ENCODE peak calls at places on chromosome 16, in eight cellular contexts. M is ascending aorta, S is Panc1, O is adrenal gland, W is A549, R is OCI-LY7, H is breast epithelium, G is fibroblast of villous mesenchyme. C is an unnamed sample.

GRCh38 chr16:71426069-71426879 is 15.6 kb downstream of the TLE7 start:
- DNase-seq in M (no peak), W (peak), O (peak), G (peak), S (peak), R (no peak), H (no peak), C (peak)

GRCh38 chr16:86343733-86344585 is 166.4 kb upstream of the FOXF1 start:
- DNase-seq in G (peak), R (no peak), M (no peak), W (no peak), H (no peak), S (no peak), O (peak), C (no peak)

GRCh38 chr16:71648921-71649320 is 22.9 kb downstream of the MARVELD3 start:
- DNase-seq in W (peak), O (no peak), S (no peak), R (peak), G (no peak), H (no peak), M (no peak), C (no peak)

GRCh38 chr16:17196526-17196925 is 274.2 kb downstream of the XYLT1 start:
- DNase-seq in O (no peak), G (no peak), W (no peak), H (no peak), S (no peak), R (no peak), M (no peak), C (no peak)

GRCh38 chr16:64910351-64910750 is 211.5 kb downstream of the CDH11 start:
- DNase-seq in M (peak), O (peak), G (peak), W (no peak), S (no peak), R (no peak), H (no peak), C (peak)

GRCh38 chr16:2298621-2299020 is 30.7 kb upstream of the RNPS1 start:
- DNase-seq in G (no peak), M (no peak), S (no peak), O (no peak), W (no peak), R (no peak), H (no peak), C (no peak)

GRCh38 chr16:35911899-35912298 is 2452.5 kb downstream of the TP53TG3F start:
- DNase-seq in G (no peak), S (no peak), W (no peak), O (no peak), H (no peak), M (no peak), R (no peak), C (no peak)

GRCh38 chr16:30041841-30042240 is 10.8 kb upstream of the TLCD3B start:
- DNase-seq in O (peak), S (no peak), W (no peak), H (no peak), M (no peak), R (peak), G (peak), C (peak)

GRCh38 chr16:69035375-69035774 is 70.1 kb upstream of the HAS3 start:
- DNase-seq in G (no peak), R (no peak), O (no peak), W (no peak), H (no peak), M (no peak), S (no peak), C (no peak)

GRCh38 chr16:89171216-89172170 is at the start of gene CDH15:
- DNase-seq in R (peak), M (peak), O (peak), W (peak), G (peak), S (peak), H (peak), C (peak)

GRCh38 chr16:638034-638543 is 2.0 kb upstream of the METTL26 start:
- DNase-seq in H (no peak), S (no peak), W (no peak), O (peak), M (no peak), R (no peak), G (no peak), C (no peak)
- H3K4me3 ChIP-seq in H (no peak), S (no peak), W (no peak), O (no peak), M (no peak), R (no peak), G (no peak), C (no peak)

GRCh38 chr16:59410451-59410850 is 676.3 kb upstream of the GOT2 start:
- DNase-seq in H (no peak), O (no peak), S (no peak), M (no peak), W (no peak), R (no peak), G (no peak), C (no peak)

GRCh38 chr16:59412275-59412841 is 678.2 kb upstream of the GOT2 start:
- DNase-seq in H (no peak), O (no peak), G (no peak), W (peak), M (no peak), R (no peak), S (peak), C (no peak)
- TF ChIP-seq CTCF in H (no peak), O (no peak), G (peak), W (peak), M (no peak), R (peak), S (peak), C (peak)

GRCh38 chr16:21704733-21705132 is 41.0 kb downstream of the OTOA start:
- DNase-seq in O (no peak), R (no peak), G (no peak), W (no peak), H (no peak), M (no peak), S (no peak), C (no peak)

GRCh38 chr16:21702259-21702658 is 38.5 kb downstream of the OTOA start:
- DNase-seq in S (no peak), R (no peak), H (no peak), M (no peak), G (no peak), W (no peak), O (no peak), C (no peak)

GRCh38 chr16:21703589-21704174 is 39.9 kb downstream of the OTOA start:
- DNase-seq in M (no peak), H (no peak), S (no peak), W (no peak), R (no peak), O (no peak), G (no peak), C (no peak)

GRCh38 chr16:21703156-21703555 is 39.4 kb downstream of the OTOA start:
- DNase-seq in H (no peak), W (no peak), M (no peak), G (no peak), S (no peak), O (no peak), R (no peak), C (no peak)

GRCh38 chr16:21704266-21704665 is 40.5 kb downstream of the OTOA start:
- DNase-seq in S (no peak), W (no peak), R (no peak), G (no peak), O (no peak), M (no peak), H (no peak), C (no peak)
- H3K4me3 ChIP-seq in S (no peak), W (no peak), R (no peak), G (no peak), O (no peak), M (no peak), H (no peak), C (no peak)

GRCh38 chr16:658679-659571 is 9.0 kb upstream of the RHOT2 start:
- DNase-seq in G (no peak), M (no peak), H (no peak), O (no peak), S (no peak), W (no peak), R (no peak), C (no peak)
- TF ChIP-seq CTCF in G (no peak), M (no peak), H (no peak), O (no peak), S (no peak), W (no peak), R (no peak), C (no peak)

GRCh38 chr16:567362-568256 is 804 bp downstream of the NHLRC4 start:
- DNase-seq in R (no peak), H (no peak), O (no peak), S (no peak), W (no peak), M (no peak), G (no peak), C (no peak)
- H3K4me3 ChIP-seq in R (peak), H (peak), O (no peak), S (no peak), W (no peak), M (peak), G (peak), C (no peak)

GRCh38 chr16:67406111-67406593 is 10.1 kb downstream of the ZDHHC1 start:
- DNase-seq in W (no peak), O (no peak), G (no peak), S (no peak), R (no peak), H (no peak), M (no peak), C (peak)

GRCh38 chr16:67407176-67407787 is 9.0 kb downstream of the ZDHHC1 start:
- DNase-seq in W (no peak), M (no peak), S (no peak), O (no peak), H (no peak), R (no peak), G (no peak), C (peak)

GRCh38 chr16:67406628-67407027 is 9.6 kb downstream of the ZDHHC1 start:
- DNase-seq in G (peak), R (no peak), O (no peak), H (no peak), W (no peak), M (no peak), S (no peak), C (peak)

GRCh38 chr16:67409631-67410030 is 6.6 kb downstream of the ZDHHC1 start:
- DNase-seq in S (no peak), W (no peak), G (no peak), H (no peak), R (no peak), O (no peak), M (no peak), C (no peak)

DNA sequence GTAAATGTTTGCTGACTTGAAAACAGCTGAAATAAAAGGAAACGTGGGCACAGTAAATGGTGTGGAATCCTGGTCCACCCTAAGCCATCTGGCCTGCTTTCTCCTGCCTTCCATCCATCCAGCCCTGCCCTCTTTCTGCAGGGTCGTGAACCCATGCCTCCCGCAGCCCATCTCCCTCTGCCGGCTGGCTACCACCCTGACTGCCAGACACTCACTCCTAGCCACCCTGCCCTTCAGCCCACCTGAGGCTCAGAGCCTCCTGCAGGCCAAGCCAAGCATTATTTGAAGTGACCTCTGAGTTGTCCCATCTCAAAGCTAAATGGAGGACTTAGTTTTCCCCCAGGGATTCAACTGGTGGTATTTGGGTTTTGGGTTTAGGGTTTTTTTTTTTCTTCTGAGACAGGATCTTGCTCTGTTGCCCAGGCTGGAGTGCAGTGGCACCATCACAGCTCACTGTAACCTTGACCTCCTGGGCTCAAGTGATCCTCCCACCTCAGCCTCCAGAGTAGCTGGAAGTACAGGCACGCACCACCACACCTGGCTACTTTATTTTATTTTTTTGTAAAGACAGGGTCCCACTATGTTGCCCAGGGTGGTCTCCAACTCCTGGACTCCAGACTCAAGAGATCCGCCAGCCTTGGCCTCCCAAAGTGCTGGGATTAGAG is 8.4 kb downstream of the ZDHHC1 start:
- DNase-seq in M (no peak), G (no peak), R (no peak), W (no peak), O (no peak), S (no peak), H (no peak), C (no peak)
- TF ChIP-seq CTCF in M (no peak), G (peak), R (no peak), W (no peak), O (no peak), S (no peak), H (no peak), C (peak)

C was measured in AG10803.